ENCODE peak calls at places on chromosomes 4 and X, in four cellular contexts. One of them, this sample, is unnamed.

GRCh38 chr4:123599920-123600394 is 203.4 kb downstream of the SPRY1 start:
- DNase-seq in CD8-positive, alpha-beta memory T cell: peak
- DNase-seq in H7: peak
- DNase-seq in tibial artery: peak
- DNase-seq in this sample: peak

GRCh38 chrX:103517246-103517645 is 2.0 kb downstream of the RAB40A start:
- DNase-seq in tibial artery: no peak
- DNase-seq in H7: no peak
- DNase-seq in CD8-positive, alpha-beta memory T cell: no peak
- DNase-seq in this sample: no peak

GRCh38 chrX:20477836-20478532 is 211.3 kb upstream of the RPS6KA3 start:
- DNase-seq in tibial artery: no peak
- DNase-seq in H7: no peak
- DNase-seq in CD8-positive, alpha-beta memory T cell: no peak
- DNase-seq in this sample: no peak

GRCh38 chrX:124862304-124862703 is 457.4 kb upstream of the TEX13C start:
- DNase-seq in CD8-positive, alpha-beta memory T cell: no peak
- DNase-seq in tibial artery: no peak
- DNase-seq in H7: no peak
- DNase-seq in this sample: no peak

GRCh38 chr4:109648266-109648996 is 54.8 kb downstream of the CASP6 start:
- DNase-seq in CD8-positive, alpha-beta memory T cell: peak
- DNase-seq in H7: no peak
- DNase-seq in tibial artery: no peak
- DNase-seq in this sample: no peak

GRCh38 chr4:88005086-88005485 is 2.3 kb upstream of the PKD2 start:
- DNase-seq in CD8-positive, alpha-beta memory T cell: no peak
- DNase-seq in H7: no peak
- DNase-seq in tibial artery: peak
- DNase-seq in this sample: no peak

GRCh38 chr4:54645830-54646229 is 11.9 kb upstream of the KIT start:
- DNase-seq in tibial artery: no peak
- DNase-seq in H7: no peak
- DNase-seq in CD8-positive, alpha-beta memory T cell: no peak
- DNase-seq in this sample: no peak

GRCh38 chr4:123166023-123166422 is 230.6 kb upstream of the SPRY1 start:
- DNase-seq in H7: no peak
- DNase-seq in tibial artery: no peak
- DNase-seq in CD8-positive, alpha-beta memory T cell: no peak
- DNase-seq in this sample: no peak

GRCh38 chrX:150155396-150156048 is 207.6 kb upstream of the MAMLD1 start:
- DNase-seq in tibial artery: no peak
- DNase-seq in CD8-positive, alpha-beta memory T cell: no peak
- DNase-seq in H7: no peak
- DNase-seq in this sample: no peak

GRCh38 chr4:7824218-7824617 is 115.4 kb downstream of the AFAP1 start:
- DNase-seq in H7: no peak
- DNase-seq in CD8-positive, alpha-beta memory T cell: no peak
- DNase-seq in tibial artery: no peak
- DNase-seq in this sample: no peak

GRCh38 chr4:2511645-2512131 is 24.8 kb upstream of the FAM193A start:
- DNase-seq in tibial artery: no peak
- DNase-seq in H7: no peak
- DNase-seq in CD8-positive, alpha-beta memory T cell: no peak
- DNase-seq in this sample: no peak

GRCh38 chr4:78688385-78688784 is 87.8 kb upstream of the BMP2K start:
- DNase-seq in H7: no peak
- DNase-seq in tibial artery: no peak
- DNase-seq in CD8-positive, alpha-beta memory T cell: no peak
- DNase-seq in this sample: no peak

DNA sequence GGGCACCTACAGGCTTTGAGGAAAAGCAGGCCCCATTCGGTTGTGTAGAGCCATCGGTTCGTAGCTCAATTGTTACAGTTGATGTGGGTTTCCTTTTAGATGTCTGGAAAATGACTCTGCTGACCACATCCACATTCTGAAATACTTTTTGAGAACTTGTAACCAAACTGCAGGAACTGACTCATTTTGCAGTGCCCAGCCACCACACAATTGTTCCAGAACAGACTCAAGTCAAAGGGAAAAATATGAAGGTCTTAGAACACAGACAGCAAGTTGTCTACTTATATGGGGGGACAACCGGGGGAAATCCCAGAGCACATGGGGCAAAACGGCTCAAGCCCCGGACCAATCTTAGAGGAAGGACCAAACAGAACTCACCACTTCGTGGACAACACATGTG is 557.6 kb upstream of the DIPK2B start:
- DNase-seq in tibial artery: no peak
- DNase-seq in CD8-positive, alpha-beta memory T cell: no peak
- DNase-seq in H7: no peak
- DNase-seq in this sample: no peak
- H3K4me3 ChIP-seq in tibial artery: no peak
- H3K4me3 ChIP-seq in CD8-positive, alpha-beta memory T cell: peak
- H3K4me3 ChIP-seq in H7: no peak
- H3K4me3 ChIP-seq in this sample: no peak

DNA sequence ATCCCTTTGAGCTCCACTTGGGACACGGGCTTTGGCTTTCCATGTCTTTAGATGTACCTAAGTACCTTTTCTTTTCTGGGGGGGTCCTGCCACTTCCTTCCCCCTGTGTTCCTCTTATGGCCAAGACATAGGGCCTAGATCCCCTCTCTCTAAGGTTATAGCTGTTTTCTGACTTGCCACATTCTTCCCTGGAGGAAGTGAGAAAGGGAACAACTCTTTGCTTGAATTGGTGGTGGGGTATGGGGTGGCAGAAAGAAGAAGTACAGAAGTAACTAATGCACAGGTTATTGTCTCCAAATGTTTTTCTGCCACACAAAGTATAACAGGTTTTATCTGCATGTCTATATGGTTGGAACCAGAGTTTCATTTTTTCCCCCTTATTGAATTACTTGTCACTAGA is 29.7 kb upstream of the DIPK2B start:
- DNase-seq in tibial artery: no peak
- DNase-seq in CD8-positive, alpha-beta memory T cell: no peak
- DNase-seq in H7: no peak
- DNase-seq in this sample: no peak
- H3K4me3 ChIP-seq in tibial artery: no peak
- H3K4me3 ChIP-seq in CD8-positive, alpha-beta memory T cell: no peak
- H3K4me3 ChIP-seq in H7: no peak
- H3K4me3 ChIP-seq in this sample: no peak

GRCh38 chr4:17332483-17332882 is 179.4 kb downstream of the QDPR start:
- DNase-seq in CD8-positive, alpha-beta memory T cell: no peak
- DNase-seq in tibial artery: no peak
- DNase-seq in H7: no peak
- DNase-seq in this sample: no peak
- H3K4me3 ChIP-seq in CD8-positive, alpha-beta memory T cell: no peak
- H3K4me3 ChIP-seq in tibial artery: no peak
- H3K4me3 ChIP-seq in H7: no peak
- H3K4me3 ChIP-seq in this sample: no peak

DNA sequence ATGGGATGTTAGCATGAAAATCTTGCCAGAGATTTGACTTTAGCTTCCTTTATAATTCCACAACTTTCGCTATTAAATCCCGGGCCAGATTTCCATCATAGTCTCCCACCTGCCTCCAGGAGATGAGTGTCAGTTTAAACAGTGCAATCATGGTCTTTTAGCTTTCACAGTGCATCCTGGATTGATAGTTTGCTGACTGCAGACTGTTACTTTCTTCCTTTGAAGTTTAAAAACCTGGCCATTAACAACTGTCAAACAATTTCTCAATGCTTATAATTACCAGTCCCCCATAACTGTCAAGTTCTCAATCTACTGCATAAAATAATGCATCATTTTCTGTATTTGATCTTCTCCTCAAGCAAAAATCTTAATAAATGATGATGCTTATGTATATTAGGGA is 108.4 kb upstream of the FSTL5 start:
- DNase-seq in H7: no peak
- DNase-seq in tibial artery: no peak
- DNase-seq in CD8-positive, alpha-beta memory T cell: no peak
- DNase-seq in this sample: no peak
- H3K4me3 ChIP-seq in H7: no peak
- H3K4me3 ChIP-seq in tibial artery: no peak
- H3K4me3 ChIP-seq in CD8-positive, alpha-beta memory T cell: no peak
- H3K4me3 ChIP-seq in this sample: no peak

DNA sequence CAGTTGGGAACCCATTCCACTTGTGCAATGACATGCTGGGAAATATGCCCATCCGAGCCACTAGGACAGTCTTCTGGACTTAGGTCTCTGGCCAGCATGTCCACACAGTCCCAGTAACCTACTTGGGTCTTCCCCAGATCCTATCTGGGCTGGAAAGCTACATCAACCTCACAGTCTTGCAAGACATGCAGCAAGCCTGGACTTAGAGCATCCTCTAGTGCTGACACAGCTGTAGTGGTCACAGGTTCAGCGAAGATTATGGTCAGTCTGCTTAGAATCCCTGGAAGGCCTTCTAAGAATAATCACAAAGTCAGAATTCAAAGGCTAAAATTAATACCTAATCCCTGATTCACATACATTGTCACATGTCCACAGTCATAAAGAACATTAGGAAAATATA is 842.7 kb downstream of the STPG2 start:
- DNase-seq in tibial artery: no peak
- DNase-seq in H7: no peak
- DNase-seq in CD8-positive, alpha-beta memory T cell: no peak
- DNase-seq in this sample: no peak
- H3K4me3 ChIP-seq in tibial artery: no peak
- H3K4me3 ChIP-seq in H7: no peak
- H3K4me3 ChIP-seq in CD8-positive, alpha-beta memory T cell: no peak
- H3K4me3 ChIP-seq in this sample: no peak

This sample was measured in NT2/D1.